ENCODE peak calls at places on chromosomes 7 and 10, in eight cellular contexts. E is GM23338, F is testis, H is right lobe of liver, S is heart right ventricle, X is heart left ventricle, O is cardiac muscle cell, R is gastrocnemius medialis. I is an unnamed sample.

GRCh38 chr7:159040912-159041711 is 103.6 kb downstream of the VIPR2 start:
- DNase-seq in E (no peak), F (peak; percentile 7), H (peak; percentile 37), S (no peak), X (no peak), O (no peak), R (no peak), I (no peak)

GRCh38 chr7:70638381-70639128 is 493.4 kb upstream of the GALNT17 start:
- DNase-seq in E (no peak), F (no peak), H (no peak), S (no peak), X (no peak), O (no peak), R (no peak), I (no peak)

GRCh38 chr7:150965273-150965830 is 12.8 kb downstream of the KCNH2 start:
- DNase-seq in E (no peak), F (no peak), H (no peak), S (no peak), X (peak; percentile 69), O (no peak), R (no peak), I (no peak)

GRCh38 chr10:110609592-110609991 is 34.5 kb upstream of the RBM20 start:
- DNase-seq in E (peak; percentile 9), F (no peak), H (no peak), S (no peak), X (peak; percentile 40), O (no peak), R (peak; percentile 33), I (peak; percentile 62)

GRCh38 chr7:2241580-2242540 is at the start of the genes MRM2 and NUDT1:
- DNase-seq in E (peak; percentile 94), F (peak; percentile 92), H (peak; percentile 89), S (peak; percentile 86), X (peak; percentile 90), O (peak; percentile 77), R (peak; percentile 58), I (peak; percentile 89)

GRCh38 chr10:130418731-130419130 is 282.5 kb downstream of the GLRX3 start:
- DNase-seq in E (no peak), F (no peak), H (no peak), S (no peak), X (no peak), O (no peak), R (no peak), I (no peak)

GRCh38 chr7:101126651-101127459 is at the start of gene SERPINE1:
- DNase-seq in E (peak; percentile 82), F (peak; percentile 90), H (peak; percentile 96), S (peak; percentile 82), X (peak; percentile 94), O (peak; percentile 100), R (peak; percentile 82), I (no peak)

GRCh38 chr7:6162331-6162620 is 110.1 kb downstream of the CYTH3 start:
- DNase-seq in E (no peak), F (no peak), H (no peak), S (peak; percentile 77), X (peak; percentile 87), O (no peak), R (no peak), I (no peak)

GRCh38 chr7:27141591-27142561 is 1.6 kb downstream of the HOXA5 start:
- DNase-seq in E (peak; percentile 75), F (peak; percentile 13), H (no peak), S (no peak), X (no peak), O (no peak), R (no peak), I (no peak)

GRCh38 chr7:38432080-38432479 is 158.6 kb upstream of the TARP start:
- DNase-seq in E (no peak), F (no peak), H (no peak), S (no peak), X (no peak), O (no peak), R (no peak), I (no peak)

GRCh38 chr10:9188022-9188810 is 1133.7 kb downstream of the GATA3 start:
- DNase-seq in E (no peak), F (no peak), H (no peak), S (no peak), X (no peak), O (no peak), R (no peak), I (no peak)

GRCh38 chr10:96719850-96720421 is 378 bp downstream of the PIK3AP1 start:
- DNase-seq in E (peak; percentile 89), F (peak; percentile 63), H (peak; percentile 84), S (peak; percentile 67), X (peak; percentile 70), O (peak; percentile 6), R (no peak), I (peak; percentile 45)

GRCh38 chr10:74206727-74207126 is 55.7 kb downstream of the ADK start:
- DNase-seq in E (no peak), F (no peak), H (no peak), S (no peak), X (no peak), O (no peak), R (peak; percentile 6), I (no peak)

GRCh38 chr10:132783865-132784581 is 1.9 kb downstream of the NKX6-2 start:
- DNase-seq in E (peak; percentile 56), F (no peak), H (no peak), S (no peak), X (no peak), O (no peak), R (no peak), I (no peak)

GRCh38 chr10:682931-683447 is 6.5 kb downstream of the DIP2C start:
- DNase-seq in E (no peak), F (no peak), H (no peak), S (no peak), X (no peak), O (no peak), R (no peak), I (no peak)

GRCh38 chr10:271722-272121 is 136.5 kb downstream of the ZMYND11 start:
- DNase-seq in E (no peak), F (no peak), H (no peak), S (no peak), X (no peak), O (no peak), R (no peak), I (no peak)

DNA sequence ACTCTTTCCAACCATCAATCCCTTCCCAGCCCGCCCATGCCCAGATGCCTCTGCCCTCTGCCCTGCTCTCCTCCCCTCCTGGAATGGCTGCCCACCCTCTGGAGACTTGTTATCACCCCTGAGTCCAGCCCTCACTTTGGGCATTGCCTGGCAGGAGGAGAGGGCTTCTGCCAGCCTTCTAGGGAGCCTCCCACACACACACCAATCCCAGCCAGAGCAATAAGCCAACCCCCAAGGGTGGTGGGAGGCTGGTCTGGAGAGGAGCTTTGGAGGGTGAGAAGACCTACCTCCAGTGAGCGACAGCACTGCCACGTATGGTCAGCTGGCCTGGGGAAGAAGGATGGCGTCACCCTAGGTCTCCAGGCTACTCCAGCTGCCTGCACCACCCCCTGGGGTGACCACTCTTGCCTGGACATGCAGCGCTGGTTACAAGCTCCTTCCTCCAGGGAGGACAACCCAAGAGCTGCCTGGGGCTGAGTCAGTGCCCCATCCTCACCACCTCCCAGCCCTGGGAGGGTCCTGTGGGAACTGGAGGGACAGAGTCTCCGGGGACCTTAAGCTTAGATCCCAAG is 8.4 kb downstream of the C10orf105 start:
- DNase-seq in E (no peak), F (no peak), H (no peak), S (no peak), X (peak; percentile 17), O (no peak), R (no peak), I (no peak)
- H3K27ac ChIP-seq in E (no peak overlapping the region), F (no peak overlapping the region), H (no peak overlapping the region), S (no peak overlapping the region), X (no peak overlapping the region), O (no peak overlapping the region), R (no peak overlapping the region), I (no peak overlapping the region)

DNA sequence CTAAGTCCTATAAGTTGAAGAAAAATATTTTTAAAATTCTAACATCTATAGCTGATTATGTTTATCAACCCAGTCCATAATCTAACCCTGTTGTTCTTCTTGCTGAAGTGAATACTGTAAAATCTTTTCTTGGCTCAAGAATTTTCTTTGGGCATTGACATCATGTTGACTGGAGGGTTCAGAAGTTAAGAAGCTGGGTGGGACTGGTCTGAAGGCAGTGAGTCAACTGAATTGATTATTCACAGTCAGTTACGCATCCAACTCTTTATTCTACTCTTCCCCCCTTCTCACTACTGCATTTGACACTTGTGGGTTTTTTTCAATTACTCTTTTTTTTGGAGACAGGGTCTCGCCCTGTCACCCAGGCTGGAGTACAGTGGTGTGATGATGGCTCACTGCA is 31.0 kb downstream of the DENND2A start:
- DNase-seq in E (no peak), F (no peak), H (no peak), S (no peak), X (no peak), O (no peak), R (no peak), I (no peak)
- H3K27ac ChIP-seq in E (no peak overlapping the region), F (no peak overlapping the region), H (no peak overlapping the region), S (peak overlapping the region; percentile 48), X (peak overlapping the region; percentile 17), O (no peak overlapping the region), R (peak overlapping the region; percentile 43), I (no peak overlapping the region)

GRCh38 chr10:72365106-72365505 is 10.4 kb upstream of the DNAJB12 start:
- DNase-seq in E (no peak), F (no peak), H (no peak), S (no peak), X (no peak), O (no peak), R (no peak), I (no peak)
- H3K27ac ChIP-seq in E (no peak overlapping the region), F (peak overlapping the region; percentile 19), H (no peak overlapping the region), S (no peak overlapping the region), X (no peak overlapping the region), O (no peak overlapping the region), R (no peak overlapping the region), I (no peak overlapping the region)

GRCh38 chr7:121872831-121873764 is at the start of gene PTPRZ1:
- DNase-seq in E (peak; percentile 89), F (peak; percentile 46), H (peak; percentile 44), S (peak; percentile 11), X (no peak), O (peak; percentile 40), R (no peak), I (peak; percentile 42)
- H3K27ac ChIP-seq in E (peak within 1 kb of the TSS; percentile 76), F (no peak within 1 kb of the TSS), H (no peak within 1 kb of the TSS), S (no peak within 1 kb of the TSS), X (no peak within 1 kb of the TSS), O (no peak within 1 kb of the TSS), R (no peak within 1 kb of the TSS), I (no peak within 1 kb of the TSS)

GRCh38 chr7:17910377-17910776 is 29.9 kb downstream of the SNX13 start:
- DNase-seq in E (no peak), F (no peak), H (no peak), S (no peak), X (no peak), O (no peak), R (no peak), I (no peak)
- H3K27ac ChIP-seq in E (no peak overlapping the region), F (no peak overlapping the region), H (no peak overlapping the region), S (no peak overlapping the region), X (no peak overlapping the region), O (no peak overlapping the region), R (no peak overlapping the region), I (no peak overlapping the region)

I was measured in WERI-Rb-1.